ENCODE peak calls at places on chromosome 19, in seven cellular contexts. Q is K562; B is Daoy; Y is stimulated activated CD8-positive, alpha-beta memory T cell treated with anti-CD3 and anti-CD28 coated beads, Interleukin-7, amount 100 ng/mL, for 4 hours; S is head of caudate nucleus; L is stimulated activated naive CD4-positive, alpha-beta T cell; W is naive thymus-derived CD8-positive, alpha-beta T cell. H is an unnamed sample.

GRCh38 chr19:12918253-12918652 is 840 bp downstream of the SYCE2 start:
- DNase-seq in Q (no peak), Y (no peak), S (no peak), W (no peak), B (no peak), L (no peak), H (no peak)

GRCh38 chr19:13505761-13506549 is at the start of gene CACNA1A:
- DNase-seq in Q (no peak), L (no peak), W (no peak), S (peak), Y (no peak), B (peak), H (peak)

GRCh38 chr19:7731615-7732014 is 295 bp downstream of the CLEC4G start:
- DNase-seq in W (no peak), S (no peak), Q (no peak), B (no peak), L (no peak), Y (no peak), H (no peak)

GRCh38 chr19:6238256-6238642 is 41.5 kb downstream of the MLLT1 start:
- DNase-seq in B (no peak), L (no peak), W (no peak), Y (no peak), S (no peak), Q (peak), H (peak)

GRCh38 chr19:48403606-48404005 is 10.1 kb downstream of the GRIN2D start:
- DNase-seq in Y (no peak), S (no peak), W (no peak), Q (peak), L (peak), B (peak), H (peak)

GRCh38 chr19:46574533-46574932 is 26.6 kb upstream of the CALM3 start:
- DNase-seq in S (peak), Q (peak), L (peak), Y (peak), W (peak), B (peak), H (no peak)

GRCh38 chr19:23273022-23273593 is 22.9 kb upstream of the ZNF724 start:
- DNase-seq in S (no peak), Q (no peak), Y (no peak), B (no peak), L (no peak), W (no peak), H (no peak)

GRCh38 chr19:44841255-44841654 is 4.8 kb upstream of the NECTIN2 start:
- DNase-seq in L (no peak), Q (no peak), S (no peak), B (no peak), Y (no peak), W (no peak), H (no peak)

GRCh38 chr19:21758296-21758695 is 9.1 kb downstream of the ZNF100 start:
- DNase-seq in Y (no peak), L (no peak), W (no peak), B (no peak), S (no peak), Q (no peak), H (no peak)

GRCh38 chr19:11242864-11243797 is 3.7 kb downstream of the ANGPTL8 start:
- DNase-seq in W (peak), Q (peak), S (peak), Y (peak), L (peak), B (peak), H (peak)

GRCh38 chr19:13082192-13083007 is 20.3 kb downstream of the LYL1 start:
- DNase-seq in B (no peak), L (no peak), S (no peak), W (no peak), Q (peak), Y (no peak), H (peak)

GRCh38 chr19:37551123-37551993 is 43.2 kb downstream of the ZNF571 start:
- DNase-seq in S (peak), Y (peak), L (peak), B (no peak), Q (peak), W (no peak), H (peak)

GRCh38 chr19:29795882-29796523 is 15.8 kb upstream of the CCNE1 start:
- DNase-seq in Q (no peak), S (no peak), L (no peak), Y (no peak), B (no peak), W (no peak), H (no peak)

GRCh38 chr19:7340959-7341837 is 7.5 kb upstream of the ARHGEF18 start:
- DNase-seq in Q (peak), W (peak), L (peak), S (peak), B (peak), Y (peak), H (peak)

GRCh38 chr19:18253716-18254115 is 20.5 kb downstream of the IQCN start:
- DNase-seq in Y (no peak), B (no peak), L (no peak), S (no peak), Q (no peak), W (no peak), H (no peak)

GRCh38 chr19:2015611-2015950 is at the start of gene BTBD2:
- DNase-seq in S (peak), L (peak), Q (peak), Y (peak), W (no peak), B (peak), H (peak)

GRCh38 chr19:872266-872951 is 12.9 kb downstream of the CFD start:
- DNase-seq in Y (peak), B (peak), S (no peak), Q (peak), W (peak), L (peak), H (peak)

GRCh38 chr19:40933025-40933424 is 51.0 kb upstream of the CYP2A7 start:
- DNase-seq in Y (no peak), S (no peak), L (no peak), Q (peak), B (peak), W (no peak), H (peak)

H was measured in dermis blood vessel endothelial cell.